ENCODE peak calls at places on chromosomes 16 and 17, in four cellular contexts. V, M, R and C are unnamed samples.

GRCh38 chr17:45584092-45585036 is 93.8 kb upstream of the PLEKHM1 start:
- DNase-seq in V (peak; percentile 81), M (peak; percentile 42), R (peak; percentile 60), C (peak; percentile 79)

GRCh38 chr16:57618306-57619132 is 9.9 kb upstream of the ADGRG1 start:
- DNase-seq in V (peak; percentile 40), M (peak; percentile 25), R (peak; percentile 84), C (no peak)

GRCh38 chr17:1645207-1646171 is at the start of gene SCARF1:
- DNase-seq in V (peak; percentile 45), M (no peak), R (no peak), C (no peak)

GRCh38 chr17:38418693-38419507 is 9.4 kb upstream of the ARHGAP23 start:
- DNase-seq in V (no peak), M (no peak), R (no peak), C (no peak)

GRCh38 chr16:30834130-30834740 is 47.2 kb upstream of the ZNF629 start:
- DNase-seq in V (no peak), M (no peak), R (no peak), C (no peak)

GRCh38 chr17:48722924-48723554 is at the start of gene PRAC2:
- DNase-seq in V (no peak), M (no peak), R (no peak), C (peak; percentile 16)

GRCh38 chr16:47646914-47647313 is 185.8 kb downstream of the PHKB start:
- DNase-seq in V (no peak), M (no peak), R (no peak), C (no peak)

GRCh38 chr17:29251969-29252866 is 5.6 kb downstream of the CRYBA1 start:
- DNase-seq in V (no peak), M (peak; percentile 56), R (no peak), C (no peak)

GRCh38 chr16:56771558-56772279 is 41.8 kb downstream of the NUP93 start:
- DNase-seq in V (no peak), M (no peak), R (no peak), C (no peak)

GRCh38 chr17:80859004-80859941 is 132.4 kb upstream of the CHMP6 start:
- DNase-seq in V (peak; percentile 46), M (peak; percentile 92), R (no peak), C (no peak)

GRCh38 chr16:65318590-65319267 is 196.9 kb upstream of the CDH11 start:
- DNase-seq in V (no peak), M (no peak), R (no peak), C (no peak)

GRCh38 chr17:59423137-59423703 is 91.8 kb downstream of the YPEL2 start:
- DNase-seq in V (peak; percentile 38), M (peak; percentile 72), R (peak; percentile 24), C (no peak)

GRCh38 chr16:69324013-69324531 is 6.3 kb downstream of the PDF start:
- DNase-seq in V (peak; percentile 53), M (no peak), R (no peak), C (no peak)

GRCh38 chr16:53282975-53283946 is 151.0 kb upstream of the RBL2 start:
- DNase-seq in V (no peak), M (peak; percentile 59), R (no peak), C (no peak)
- TF ChIP-seq CTCF in V (peak; percentile 30), M (peak; percentile 70), R (peak; percentile 78), C (no peak)

DNA sequence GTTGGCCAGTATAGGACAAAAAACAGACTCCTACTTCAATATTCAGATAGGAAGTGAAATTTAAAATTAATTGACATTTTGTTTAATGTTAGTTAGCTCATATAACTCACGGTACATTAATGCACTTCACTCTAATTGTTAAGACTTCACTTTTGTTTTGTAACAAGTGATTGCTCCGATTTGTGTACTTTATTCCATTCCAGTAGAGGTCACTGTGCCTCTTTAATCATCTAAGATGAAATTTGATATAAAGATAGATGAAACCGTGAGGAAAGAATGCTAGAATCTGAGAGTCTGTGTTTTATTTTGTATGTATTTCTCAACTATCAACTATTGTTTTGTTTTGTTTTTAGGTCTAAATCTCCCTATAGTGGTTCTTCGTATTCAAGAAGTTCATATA is 29.0 kb downstream of the RBBP6 start:
- DNase-seq in V (no peak), M (peak; percentile 43), R (no peak), C (no peak)
- TF ChIP-seq CTCF in V (no peak), M (peak; percentile 54), R (peak; percentile 59), C (no peak)

GRCh38 chr16:13426279-13426678 is 493.7 kb upstream of the ERCC4 start:
- DNase-seq in V (no peak), M (no peak), R (no peak), C (no peak)

GRCh38 chr16:13425840-13426239 is 494.1 kb upstream of the ERCC4 start:
- DNase-seq in V (no peak), M (no peak), R (no peak), C (no peak)

GRCh38 chr16:13426736-13427135 is 493.2 kb upstream of the ERCC4 start:
- DNase-seq in V (no peak), M (no peak), R (no peak), C (no peak)

GRCh38 chr16:13429411-13429810 is 490.5 kb upstream of the ERCC4 start:
- DNase-seq in V (no peak), M (peak; percentile 42), R (no peak), C (no peak)

GRCh38 chr16:13427943-13428342 is 492.0 kb upstream of the ERCC4 start:
- DNase-seq in V (no peak), M (no peak), R (no peak), C (no peak)
- TF ChIP-seq CTCF in V (no peak), M (no peak), R (no peak), C (no peak)

GRCh38 chr16:84499638-84500037 is 4.8 kb downstream of the MEAK7 start:
- DNase-seq in V (no peak), M (no peak), R (no peak), C (no peak)

GRCh38 chr16:84500531-84500930 is 3.9 kb downstream of the MEAK7 start:
- DNase-seq in V (no peak), M (no peak), R (no peak), C (no peak)

GRCh38 chr16:84502075-84502474 is 2.4 kb downstream of the MEAK7 start:
- DNase-seq in V (no peak), M (no peak), R (peak; percentile 86), C (no peak)

GRCh38 chr16:84502581-84502980 is 1.9 kb downstream of the MEAK7 start:
- DNase-seq in V (no peak), M (peak; percentile 17), R (peak; percentile 38), C (no peak)

GRCh38 chr16:84501077-84501735 is 3.3 kb downstream of the MEAK7 start:
- DNase-seq in V (no peak), M (peak; percentile 50), R (peak; percentile 89), C (no peak)
- TF ChIP-seq CTCF in V (no peak), M (no peak), R (no peak), C (no peak)

GRCh38 chr17:81961554-81962498 is 839 bp upstream of the NOTUM start:
- DNase-seq in V (no peak), M (no peak), R (no peak), C (no peak)

GRCh38 chr17:81962499-81963441 is 1.8 kb upstream of the NOTUM start:
- DNase-seq in V (no peak), M (no peak), R (no peak), C (no peak)

GRCh38 chr17:81960130-81960958 is 643 bp downstream of the NOTUM start:
- DNase-seq in V (no peak), M (no peak), R (no peak), C (peak; percentile 32)

GRCh38 chr17:81959362-81960129 is 1.4 kb downstream of the NOTUM start:
- DNase-seq in V (peak; percentile 66), M (peak; percentile 35), R (peak; percentile 74), C (peak; percentile 90)

DNA sequence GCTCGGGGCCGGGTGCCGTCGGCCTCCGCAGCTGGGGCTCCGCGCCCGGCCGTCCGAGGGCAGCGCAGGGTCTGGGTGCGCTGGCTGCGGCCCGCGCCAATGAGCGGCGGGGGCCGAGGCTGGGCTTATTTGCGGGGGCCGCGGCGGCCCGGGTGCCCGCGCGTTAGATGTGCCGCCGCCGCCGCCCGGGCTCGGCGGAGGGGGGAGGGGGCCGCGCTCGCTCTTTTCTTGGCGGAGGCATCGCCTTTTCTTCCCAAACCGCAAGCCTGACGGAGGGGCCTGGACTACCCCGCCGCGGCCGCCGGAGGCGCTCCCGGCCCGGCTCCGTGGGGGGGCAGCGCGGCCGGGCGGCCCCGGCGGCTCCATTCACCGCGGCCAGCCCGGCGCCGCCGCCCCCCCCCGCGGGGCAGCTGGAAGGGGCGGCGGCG is at the start of gene NOTUM:
- DNase-seq in V (no peak), M (peak; percentile 26), R (no peak), C (no peak)
- TF ChIP-seq CTCF in V (no peak), M (peak; percentile 10), R (no peak), C (no peak)